ENCODE peak calls at places on chromosomes 4 and X, in four cellular contexts. S is lower lobe of right lung, O is NB4, M is IMR-90. I is an unnamed sample.

GRCh38 chr4:65552071-65552470 is 118.2 kb downstream of the EPHA5 start:
- DNase-seq in S (no peak), O (no peak), M (no peak), I (no peak)

GRCh38 chr4:35934370-35934981 is 309.8 kb downstream of the ARAP2 start:
- DNase-seq in S (no peak), M (peak), O (peak), I (no peak)

GRCh38 chrX:32644476-32644875 is 566.9 kb downstream of the DMD start:
- DNase-seq in S (no peak), O (no peak), M (no peak), I (no peak)

GRCh38 chrX:31333181-31333831 is 261.5 kb upstream of the FTHL17 start:
- DNase-seq in O (no peak), M (peak), S (no peak), I (no peak)

GRCh38 chr4:212438-213174 is 88.3 kb downstream of the ZNF718 start:
- DNase-seq in S (peak), M (peak), O (no peak), I (peak)

GRCh38 chrX:42089014-42089413 is 165.7 kb upstream of the CASK start:
- DNase-seq in S (no peak), M (no peak), O (no peak), I (no peak)

GRCh38 chr4:88610771-88611170 is 18.5 kb downstream of the HERC3 start:
- DNase-seq in S (no peak), O (no peak), M (peak), I (no peak)

GRCh38 chr4:20253799-20254409 is 2.2 kb downstream of the SLIT2 start:
- DNase-seq in M (peak), S (peak), O (no peak), I (no peak)

GRCh38 chr4:48913346-48913745 is 6.8 kb upstream of the OCIAD2 start:
- DNase-seq in M (peak), S (no peak), O (no peak), I (no peak)

GRCh38 chrX:129748265-129748664 is 9.5 kb downstream of the XPNPEP2 start:
- DNase-seq in O (no peak), M (peak), S (no peak), I (no peak)

GRCh38 chr4:167196386-167196785 is 37.9 kb downstream of the SPOCK3 start:
- DNase-seq in O (no peak), M (no peak), S (no peak), I (no peak)

GRCh38 chr4:150235795-150236385 is 157.6 kb downstream of the DCLK2 start:
- DNase-seq in O (no peak), S (no peak), M (peak), I (no peak)

GRCh38 chr4:156945532-156945931 is 26.1 kb downstream of the PDGFC start:
- DNase-seq in M (no peak), O (no peak), S (no peak), I (no peak)

GRCh38 chr4:273312-274017 is 31.8 kb downstream of the ZNF732 start:
- DNase-seq in O (no peak), M (no peak), S (no peak), I (no peak)

GRCh38 chr4:141668200-141668599 is 31.8 kb downstream of the IL15 start:
- DNase-seq in O (no peak), M (peak), S (no peak), I (no peak)

GRCh38 chr4:185396724-185397402 is at the start of gene ANKRD37:
- DNase-seq in O (no peak), M (peak), S (peak), I (peak)

GRCh38 chr4:123939621-123940020 is 543.0 kb downstream of the SPRY1 start:
- DNase-seq in S (no peak), O (no peak), M (peak), I (no peak)

GRCh38 chr4:3470244-3471097 is 7.4 kb downstream of the DOK7 start:
- DNase-seq in O (no peak), M (peak), S (peak), I (no peak)

GRCh38 chr4:7045553-7045952 is 2.4 kb downstream of the TADA2B start:
- DNase-seq in M (no peak), O (no peak), S (no peak), I (no peak)

GRCh38 chr4:73891739-73892405 is 22.7 kb downstream of the CXCL1 start:
- DNase-seq in S (no peak), M (peak), O (no peak), I (no peak)

GRCh38 chr4:1981251-1982055 is 27.3 kb downstream of the NELFA start:
- DNase-seq in O (peak), M (peak), S (no peak), I (no peak)

GRCh38 chr4:139556071-139556734 is at the start of gene SETD7:
- DNase-seq in O (peak), M (peak), S (peak), I (peak)

GRCh38 chrX:1751781-1752180 is 136.9 kb downstream of the ASMT start:
- DNase-seq in S (no peak), M (no peak), O (peak), I (no peak)

GRCh38 chr4:24482871-24483270 is 101.5 kb downstream of the DHX15 start:
- DNase-seq in S (no peak), M (peak), O (no peak), I (no peak)

GRCh38 chr4:39621582-39621981 is 17.1 kb downstream of the SMIM14 start:
- DNase-seq in O (peak), M (peak), S (peak), I (no peak)

GRCh38 chr4:186840771-186841301 is 117.2 kb upstream of the FAT1 start:
- DNase-seq in O (no peak), S (no peak), M (no peak), I (no peak)

GRCh38 chr4:54998991-54999390 is 126.4 kb downstream of the KDR start:
- DNase-seq in S (no peak), O (no peak), M (peak), I (no peak)

GRCh38 chr4:6939761-6940743 is 30.4 kb downstream of the TBC1D14 start:
- DNase-seq in S (peak), M (no peak), O (peak), I (no peak)

GRCh38 chr4:108166441-108167315 is 2.1 kb downstream of the LEF1 start:
- DNase-seq in O (no peak), M (no peak), S (no peak), I (no peak)

GRCh38 chrX:642436-643210 is 12.0 kb downstream of the SHOX start:
- DNase-seq in O (no peak), M (no peak), S (no peak), I (no peak)

GRCh38 chrX:154051210-154051810 is 31.6 kb upstream of the IRAK1 start:
- DNase-seq in S (peak), O (peak), M (peak), I (peak)

GRCh38 chr4:3684546-3684945 is 81.6 kb upstream of the ADRA2C start:
- DNase-seq in M (no peak), S (peak), O (no peak), I (no peak)

GRCh38 chr4:142367326-142368188 is 478.5 kb downstream of the INPP4B start:
- DNase-seq in M (no peak), O (no peak), S (no peak), I (no peak)

GRCh38 chrX:3286196-3286920 is 60.1 kb downstream of the MXRA5 start:
- DNase-seq in S (no peak), M (peak), O (no peak), I (no peak)

GRCh38 chr4:71783972-71784371 is at the start of gene GC:
- DNase-seq in M (no peak), S (no peak), O (no peak), I (no peak)
- TF ChIP-seq CTCF in M (no peak), S (no peak), O (no peak), I (no peak)

GRCh38 chrX:107721966-107722707 is 53.5 kb downstream of the TSC22D3 start:
- DNase-seq in M (no peak), S (no peak), O (no peak), I (no peak)
- H3K4me3 ChIP-seq in M (no peak), S (no peak), O (no peak), I (no peak)

GRCh38 chr4:127782275-127783025 is at the start of gene HSPA4L:
- DNase-seq in M (peak), S (peak), O (peak), I (peak)
- TF ChIP-seq CTCF in M (peak), S (peak), O (no peak), I (peak)

GRCh38 chrX:115687595-115687994 is 126.6 kb downstream of the PLS3 start:
- DNase-seq in S (no peak), O (no peak), M (no peak), I (no peak)

GRCh38 chrX:115693476-115693875 is 132.5 kb downstream of the PLS3 start:
- DNase-seq in M (no peak), S (no peak), O (no peak), I (no peak)

GRCh38 chrX:115694028-115694427 is 133.1 kb downstream of the PLS3 start:
- DNase-seq in O (no peak), M (no peak), S (no peak), I (no peak)

GRCh38 chrX:115689931-115690330 is 129.0 kb downstream of the PLS3 start:
- DNase-seq in S (no peak), M (peak), O (no peak), I (no peak)

GRCh38 chrX:115690554-115691216 is 129.7 kb downstream of the PLS3 start:
- DNase-seq in M (peak), S (no peak), O (peak), I (peak)
- H3K4me3 ChIP-seq in M (no peak), S (no peak), O (no peak), I (no peak)

DNA sequence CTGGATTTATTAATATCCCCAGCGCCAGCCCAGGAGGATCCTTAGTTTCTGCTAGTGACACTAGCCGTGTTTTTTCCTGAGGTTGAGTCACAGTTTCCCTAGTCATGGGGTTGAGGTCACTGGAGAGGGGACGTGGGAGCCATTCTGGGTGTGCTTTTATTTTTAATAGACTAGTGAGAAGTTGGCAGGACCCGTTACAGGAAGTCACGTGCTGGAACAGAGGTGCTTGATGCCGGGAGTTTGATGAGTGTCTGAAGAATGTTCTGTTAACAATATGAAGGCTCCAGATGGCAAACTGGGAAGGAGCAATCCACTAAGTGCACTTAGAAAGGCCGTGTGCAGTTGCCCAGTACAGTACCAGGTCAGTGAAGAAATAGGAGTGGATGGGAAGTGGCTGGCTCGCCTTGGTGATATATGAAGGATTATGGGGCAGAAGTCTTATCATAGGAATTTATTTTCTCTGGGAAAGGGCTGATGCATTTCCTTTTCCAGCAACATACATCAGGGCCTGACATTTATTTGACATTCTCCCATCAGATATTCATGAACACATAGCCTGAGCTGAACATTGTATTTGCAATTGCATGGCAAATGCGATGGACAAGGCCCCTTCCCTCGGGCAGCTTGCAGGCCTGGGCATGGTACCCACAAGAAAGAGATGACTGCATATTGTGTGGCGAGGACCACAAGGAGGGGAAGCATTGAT is 291.8 kb downstream of the FBXW7 start:
- DNase-seq in S (no peak), M (no peak), O (no peak), I (no peak)
- TF ChIP-seq CTCF in S (no peak), M (no peak), O (no peak), I (no peak)

DNA sequence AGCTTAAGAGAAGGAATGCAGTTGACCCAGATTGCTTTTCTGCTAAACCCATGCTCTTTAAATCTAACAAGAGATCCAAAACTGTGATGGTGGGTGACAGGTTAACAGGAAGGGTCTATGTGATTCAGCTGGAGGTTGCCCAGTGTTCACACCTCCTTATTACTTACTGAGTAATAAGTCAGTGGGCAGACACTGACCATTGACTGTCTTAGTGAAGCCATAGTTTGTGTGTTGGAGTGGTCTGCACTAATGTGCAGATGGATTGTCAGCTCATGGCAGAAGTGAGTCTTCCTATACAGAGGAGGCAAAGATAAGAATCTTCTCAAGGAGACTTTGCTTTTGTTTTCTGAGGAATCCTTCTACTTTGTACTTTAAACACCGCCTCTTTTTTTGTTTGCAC is 15.2 kb upstream of the RUFY3 start:
- DNase-seq in M (peak), O (peak), S (no peak), I (no peak)
- H3K4me3 ChIP-seq in M (peak), O (peak), S (peak), I (peak)

GRCh38 chr4:42397256-42397634 is at the start of gene SHISA3:
- DNase-seq in M (no peak), S (no peak), O (peak), I (no peak)

GRCh38 chr4:42399393-42399792 is 2.1 kb downstream of the SHISA3 start:
- DNase-seq in M (no peak), O (no peak), S (no peak), I (no peak)

GRCh38 chr4:42396361-42397255 is 680 bp upstream of the SHISA3 start:
- DNase-seq in M (no peak), O (no peak), S (no peak), I (no peak)

GRCh38 chr4:42397635-42398447 is 553 bp downstream of the SHISA3 start:
- DNase-seq in M (peak), S (no peak), O (peak), I (no peak)

DNA sequence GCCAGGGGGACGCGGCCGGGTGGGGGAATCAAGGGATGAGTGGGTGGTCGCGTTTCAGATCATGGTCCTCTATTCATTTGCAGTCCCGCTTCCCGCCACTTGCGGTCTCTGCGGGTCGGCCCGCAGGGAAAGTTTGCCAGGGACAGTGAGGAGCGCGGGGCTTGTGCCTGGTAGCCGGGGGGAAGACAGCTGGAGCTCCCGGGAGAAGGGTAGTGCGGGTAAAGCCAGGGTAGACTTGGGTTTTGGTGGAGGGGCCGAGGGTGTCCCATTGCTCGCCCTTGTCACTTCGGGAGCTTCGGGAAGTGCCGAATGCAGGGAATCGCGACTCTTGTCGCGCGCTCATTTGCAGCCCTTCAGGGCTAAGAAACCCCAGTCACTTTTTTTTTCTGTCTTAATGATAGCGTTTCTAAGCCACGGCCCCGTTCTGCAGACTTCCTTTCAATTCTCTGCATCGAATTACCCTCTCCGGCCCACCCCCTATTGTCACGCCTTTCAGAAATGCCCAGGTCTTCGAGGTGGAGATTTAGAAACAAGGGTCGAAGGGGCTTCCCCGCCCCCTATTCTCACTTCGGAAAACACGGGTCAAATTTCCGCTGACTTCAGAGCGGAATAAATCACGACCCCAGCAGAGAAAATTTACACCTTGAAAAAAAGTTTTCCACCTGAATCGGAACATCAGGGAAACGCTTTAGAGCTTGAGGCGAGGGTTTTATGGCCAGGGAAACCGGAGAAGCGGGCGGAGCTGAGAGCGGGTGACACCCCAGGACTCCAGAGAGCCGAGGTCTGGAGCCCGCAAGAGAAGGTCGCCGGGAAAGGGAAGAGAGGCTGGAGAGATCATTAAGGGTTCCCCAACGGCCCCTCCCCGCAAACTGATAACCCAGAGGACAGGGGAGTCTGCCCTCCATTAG is 1.4 kb downstream of the SHISA3 start:
- DNase-seq in O (no peak), M (no peak), S (no peak), I (no peak)
- TF ChIP-seq CTCF in O (no peak), M (no peak), S (no peak), I (no peak)

DNA sequence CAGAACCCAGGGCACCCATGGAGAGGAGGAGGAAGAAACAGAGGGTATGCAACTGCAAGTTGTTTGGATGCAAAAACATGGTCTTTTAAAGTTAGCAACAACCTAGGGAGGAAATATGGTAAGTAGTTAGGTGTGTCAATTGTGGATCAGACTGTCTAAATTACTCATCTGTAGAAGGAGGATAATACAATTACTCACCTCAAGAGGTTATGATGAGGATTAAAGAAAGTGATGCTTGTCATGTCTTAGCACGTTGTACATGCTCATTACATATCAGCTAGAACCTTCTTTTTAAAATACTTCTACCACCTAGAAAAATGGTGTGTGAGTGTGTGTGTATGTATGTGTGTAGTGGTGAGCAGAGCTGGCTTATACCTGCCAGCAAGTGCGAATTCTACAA is 2.3 kb upstream of the C1QTNF7 start:
- DNase-seq in S (no peak), M (no peak), O (no peak), I (no peak)
- H3K4me3 ChIP-seq in S (no peak), M (no peak), O (no peak), I (no peak)